ENCODE peak calls at places on chromosomes 6 and 20, in eight cellular contexts. One of them, this sample, is unnamed.

GRCh38 chr6:46451343-46451742 is 39.9 kb downstream of the RCAN2 start:
- DNase-seq in ascending aorta: no peak
- DNase-seq in pancreas: no peak
- DNase-seq in upper lobe of right lung: no peak
- DNase-seq in A549: no peak
- DNase-seq in SJSA1: no peak
- DNase-seq in transverse colon: no peak
- DNase-seq in adipocyte: peak
- DNase-seq in this sample: no peak

GRCh38 chr20:15176929-15177328 is 839.5 kb upstream of the FLRT3 start:
- DNase-seq in ascending aorta: no peak
- DNase-seq in pancreas: no peak
- DNase-seq in upper lobe of right lung: no peak
- DNase-seq in A549: no peak
- DNase-seq in SJSA1: no peak
- DNase-seq in transverse colon: no peak
- DNase-seq in adipocyte: no peak
- DNase-seq in this sample: no peak

GRCh38 chr6:121691126-121691540 is 255.7 kb downstream of the GJA1 start:
- DNase-seq in ascending aorta: no peak
- DNase-seq in pancreas: no peak
- DNase-seq in upper lobe of right lung: no peak
- DNase-seq in A549: peak
- DNase-seq in SJSA1: no peak
- DNase-seq in transverse colon: no peak
- DNase-seq in adipocyte: peak
- DNase-seq in this sample: no peak

GRCh38 chr6:43763133-43763797 is 6.7 kb upstream of the VEGFA start:
- DNase-seq in ascending aorta: no peak
- DNase-seq in pancreas: no peak
- DNase-seq in upper lobe of right lung: peak
- DNase-seq in A549: no peak
- DNase-seq in SJSA1: no peak
- DNase-seq in transverse colon: no peak
- DNase-seq in adipocyte: no peak
- DNase-seq in this sample: no peak

GRCh38 chr6:159727717-159728440 is 573 bp downstream of the WTAP start:
- DNase-seq in ascending aorta: no peak
- DNase-seq in pancreas: no peak
- DNase-seq in upper lobe of right lung: no peak
- DNase-seq in A549: no peak
- DNase-seq in SJSA1: no peak
- DNase-seq in transverse colon: no peak
- DNase-seq in adipocyte: peak
- DNase-seq in this sample: no peak

GRCh38 chr6:131524695-131525336 is 48.2 kb upstream of the ARG1 start:
- DNase-seq in ascending aorta: no peak
- DNase-seq in pancreas: no peak
- DNase-seq in upper lobe of right lung: no peak
- DNase-seq in A549: no peak
- DNase-seq in SJSA1: no peak
- DNase-seq in transverse colon: no peak
- DNase-seq in adipocyte: no peak
- DNase-seq in this sample: no peak

GRCh38 chr20:16729080-16729479 is 746 bp upstream of the SNRPB2 start:
- DNase-seq in ascending aorta: no peak
- DNase-seq in pancreas: no peak
- DNase-seq in upper lobe of right lung: no peak
- DNase-seq in A549: no peak
- DNase-seq in SJSA1: no peak
- DNase-seq in transverse colon: no peak
- DNase-seq in adipocyte: no peak
- DNase-seq in this sample: no peak

GRCh38 chr20:61436674-61437279 is 184.7 kb downstream of the CDH4 start:
- DNase-seq in ascending aorta: no peak
- DNase-seq in pancreas: no peak
- DNase-seq in upper lobe of right lung: peak
- DNase-seq in A549: peak
- DNase-seq in SJSA1: peak
- DNase-seq in transverse colon: no peak
- DNase-seq in adipocyte: no peak
- DNase-seq in this sample: no peak

GRCh38 chr20:41437836-41438235 is 71.2 kb upstream of the EMILIN3 start:
- DNase-seq in ascending aorta: no peak
- DNase-seq in pancreas: no peak
- DNase-seq in upper lobe of right lung: no peak
- DNase-seq in A549: no peak
- DNase-seq in SJSA1: no peak
- DNase-seq in transverse colon: no peak
- DNase-seq in adipocyte: no peak
- DNase-seq in this sample: no peak

GRCh38 chr6:147279423-147279822 is 75.2 kb downstream of the STXBP5 start:
- DNase-seq in ascending aorta: no peak
- DNase-seq in pancreas: no peak
- DNase-seq in upper lobe of right lung: no peak
- DNase-seq in A549: no peak
- DNase-seq in SJSA1: no peak
- DNase-seq in transverse colon: no peak
- DNase-seq in adipocyte: peak
- DNase-seq in this sample: no peak

GRCh38 chr6:9482030-9482731 is 932.7 kb downstream of the TFAP2A start:
- DNase-seq in ascending aorta: no peak
- DNase-seq in pancreas: no peak
- DNase-seq in upper lobe of right lung: no peak
- DNase-seq in A549: peak
- DNase-seq in SJSA1: peak
- DNase-seq in transverse colon: no peak
- DNase-seq in adipocyte: peak
- DNase-seq in this sample: no peak

GRCh38 chr6:43767553-43768505 is 2.2 kb upstream of the VEGFA start:
- DNase-seq in ascending aorta: no peak
- DNase-seq in pancreas: no peak
- DNase-seq in upper lobe of right lung: no peak
- DNase-seq in A549: no peak
- DNase-seq in SJSA1: no peak
- DNase-seq in transverse colon: no peak
- DNase-seq in adipocyte: no peak
- DNase-seq in this sample: no peak

GRCh38 chr6:108621117-108621516 is 60.4 kb downstream of the FOXO3 start:
- DNase-seq in ascending aorta: peak
- DNase-seq in pancreas: no peak
- DNase-seq in upper lobe of right lung: no peak
- DNase-seq in A549: no peak
- DNase-seq in SJSA1: no peak
- DNase-seq in transverse colon: peak
- DNase-seq in adipocyte: peak
- DNase-seq in this sample: no peak

GRCh38 chr20:20318318-20319161 is 49.4 kb upstream of the INSM1 start:
- DNase-seq in ascending aorta: no peak
- DNase-seq in pancreas: no peak
- DNase-seq in upper lobe of right lung: no peak
- DNase-seq in A549: no peak
- DNase-seq in SJSA1: no peak
- DNase-seq in transverse colon: no peak
- DNase-seq in adipocyte: no peak
- DNase-seq in this sample: no peak

GRCh38 chr6:111759836-111760785 is 113.1 kb downstream of the FYN start:
- DNase-seq in ascending aorta: no peak
- DNase-seq in pancreas: no peak
- DNase-seq in upper lobe of right lung: no peak
- DNase-seq in A549: no peak
- DNase-seq in SJSA1: peak
- DNase-seq in transverse colon: no peak
- DNase-seq in adipocyte: peak
- DNase-seq in this sample: no peak

GRCh38 chr20:59004763-59005522 is 2.1 kb downstream of the CTSZ start:
- DNase-seq in ascending aorta: no peak
- DNase-seq in pancreas: no peak
- DNase-seq in upper lobe of right lung: peak
- DNase-seq in A549: no peak
- DNase-seq in SJSA1: no peak
- DNase-seq in transverse colon: peak
- DNase-seq in adipocyte: no peak
- DNase-seq in this sample: peak

GRCh38 chr6:27214126-27214601 is 33.3 kb upstream of the PRSS16 start:
- DNase-seq in ascending aorta: no peak
- DNase-seq in pancreas: no peak
- DNase-seq in upper lobe of right lung: no peak
- DNase-seq in A549: peak
- DNase-seq in SJSA1: no peak
- DNase-seq in transverse colon: no peak
- DNase-seq in adipocyte: peak
- DNase-seq in this sample: no peak

GRCh38 chr6:296151-297122 is 4.2 kb downstream of the DUSP22 start:
- DNase-seq in ascending aorta: no peak
- DNase-seq in pancreas: no peak
- DNase-seq in upper lobe of right lung: peak
- DNase-seq in A549: no peak
- DNase-seq in SJSA1: peak
- DNase-seq in transverse colon: peak
- DNase-seq in adipocyte: no peak
- DNase-seq in this sample: no peak

GRCh38 chr6:108966855-108967755 is 118.9 kb downstream of the ARMC2 start:
- DNase-seq in ascending aorta: peak
- DNase-seq in pancreas: no peak
- DNase-seq in upper lobe of right lung: no peak
- DNase-seq in A549: no peak
- DNase-seq in SJSA1: peak
- DNase-seq in transverse colon: no peak
- DNase-seq in adipocyte: peak
- DNase-seq in this sample: no peak

GRCh38 chr6:163209005-163209404 is 205.5 kb upstream of the QKI start:
- DNase-seq in ascending aorta: no peak
- DNase-seq in pancreas: no peak
- DNase-seq in upper lobe of right lung: no peak
- DNase-seq in A549: no peak
- DNase-seq in SJSA1: no peak
- DNase-seq in transverse colon: no peak
- DNase-seq in adipocyte: no peak
- DNase-seq in this sample: no peak
- H3K4me3 ChIP-seq in ascending aorta: no peak
- H3K4me3 ChIP-seq in pancreas: no peak
- H3K4me3 ChIP-seq in upper lobe of right lung: no peak
- H3K4me3 ChIP-seq in A549: no peak
- H3K4me3 ChIP-seq in SJSA1: no peak
- H3K4me3 ChIP-seq in transverse colon: no peak
- H3K4me3 ChIP-seq in adipocyte: no peak
- H3K4me3 ChIP-seq in this sample: no peak

GRCh38 chr6:34644716-34645115 is 51.9 kb downstream of the ILRUN start:
- DNase-seq in ascending aorta: no peak
- DNase-seq in pancreas: no peak
- DNase-seq in upper lobe of right lung: no peak
- DNase-seq in A549: no peak
- DNase-seq in SJSA1: no peak
- DNase-seq in transverse colon: no peak
- DNase-seq in adipocyte: no peak
- DNase-seq in this sample: no peak

GRCh38 chr6:34633256-34633655 is 63.3 kb downstream of the ILRUN start:
- DNase-seq in ascending aorta: no peak
- DNase-seq in pancreas: no peak
- DNase-seq in upper lobe of right lung: no peak
- DNase-seq in A549: no peak
- DNase-seq in SJSA1: no peak
- DNase-seq in transverse colon: no peak
- DNase-seq in adipocyte: no peak
- DNase-seq in this sample: no peak

GRCh38 chr6:34633785-34634184 is 62.8 kb downstream of the ILRUN start:
- DNase-seq in ascending aorta: no peak
- DNase-seq in pancreas: no peak
- DNase-seq in upper lobe of right lung: no peak
- DNase-seq in A549: no peak
- DNase-seq in SJSA1: no peak
- DNase-seq in transverse colon: no peak
- DNase-seq in adipocyte: no peak
- DNase-seq in this sample: no peak

GRCh38 chr6:34642427-34642826 is 54.1 kb downstream of the ILRUN start:
- DNase-seq in ascending aorta: no peak
- DNase-seq in pancreas: no peak
- DNase-seq in upper lobe of right lung: no peak
- DNase-seq in A549: no peak
- DNase-seq in SJSA1: no peak
- DNase-seq in transverse colon: no peak
- DNase-seq in adipocyte: no peak
- DNase-seq in this sample: no peak

GRCh38 chr6:34638834-34639736 is 57.5 kb downstream of the ILRUN start:
- DNase-seq in ascending aorta: no peak
- DNase-seq in pancreas: no peak
- DNase-seq in upper lobe of right lung: no peak
- DNase-seq in A549: no peak
- DNase-seq in SJSA1: no peak
- DNase-seq in transverse colon: no peak
- DNase-seq in adipocyte: no peak
- DNase-seq in this sample: no peak
- H3K4me3 ChIP-seq in ascending aorta: no peak
- H3K4me3 ChIP-seq in pancreas: no peak
- H3K4me3 ChIP-seq in upper lobe of right lung: no peak
- H3K4me3 ChIP-seq in A549: no peak
- H3K4me3 ChIP-seq in SJSA1: no peak
- H3K4me3 ChIP-seq in transverse colon: no peak
- H3K4me3 ChIP-seq in adipocyte: no peak
- H3K4me3 ChIP-seq in this sample: no peak

GRCh38 chr6:1620504-1621327 is 11.0 kb downstream of the FOXC1 start:
- DNase-seq in ascending aorta: no peak
- DNase-seq in pancreas: no peak
- DNase-seq in upper lobe of right lung: no peak
- DNase-seq in A549: no peak
- DNase-seq in SJSA1: no peak
- DNase-seq in transverse colon: no peak
- DNase-seq in adipocyte: no peak
- DNase-seq in this sample: no peak
- H3K4me3 ChIP-seq in ascending aorta: peak
- H3K4me3 ChIP-seq in pancreas: no peak
- H3K4me3 ChIP-seq in upper lobe of right lung: no peak
- H3K4me3 ChIP-seq in A549: no peak
- H3K4me3 ChIP-seq in SJSA1: no peak
- H3K4me3 ChIP-seq in transverse colon: no peak
- H3K4me3 ChIP-seq in adipocyte: no peak
- H3K4me3 ChIP-seq in this sample: no peak

GRCh38 chr20:4261333-4262284 is 246.3 kb upstream of the RNF24 start:
- DNase-seq in ascending aorta: no peak
- DNase-seq in pancreas: no peak
- DNase-seq in upper lobe of right lung: no peak
- DNase-seq in A549: no peak
- DNase-seq in SJSA1: no peak
- DNase-seq in transverse colon: no peak
- DNase-seq in adipocyte: peak
- DNase-seq in this sample: no peak

GRCh38 chr20:4260102-4260501 is 244.7 kb upstream of the RNF24 start:
- DNase-seq in ascending aorta: no peak
- DNase-seq in pancreas: no peak
- DNase-seq in upper lobe of right lung: no peak
- DNase-seq in A549: no peak
- DNase-seq in SJSA1: no peak
- DNase-seq in transverse colon: no peak
- DNase-seq in adipocyte: no peak
- DNase-seq in this sample: no peak

GRCh38 chr20:4267242-4267641 is 251.9 kb upstream of the RNF24 start:
- DNase-seq in ascending aorta: no peak
- DNase-seq in pancreas: no peak
- DNase-seq in upper lobe of right lung: no peak
- DNase-seq in A549: no peak
- DNase-seq in SJSA1: no peak
- DNase-seq in transverse colon: no peak
- DNase-seq in adipocyte: no peak
- DNase-seq in this sample: no peak

GRCh38 chr20:4266183-4266582 is 250.8 kb upstream of the RNF24 start:
- DNase-seq in ascending aorta: no peak
- DNase-seq in pancreas: no peak
- DNase-seq in upper lobe of right lung: no peak
- DNase-seq in A549: no peak
- DNase-seq in SJSA1: no peak
- DNase-seq in transverse colon: no peak
- DNase-seq in adipocyte: no peak
- DNase-seq in this sample: no peak

GRCh38 chr20:4263011-4263410 is 247.7 kb upstream of the RNF24 start:
- DNase-seq in ascending aorta: no peak
- DNase-seq in pancreas: no peak
- DNase-seq in upper lobe of right lung: no peak
- DNase-seq in A549: no peak
- DNase-seq in SJSA1: no peak
- DNase-seq in transverse colon: no peak
- DNase-seq in adipocyte: no peak
- DNase-seq in this sample: no peak
- H3K4me3 ChIP-seq in ascending aorta: no peak
- H3K4me3 ChIP-seq in pancreas: no peak
- H3K4me3 ChIP-seq in upper lobe of right lung: no peak
- H3K4me3 ChIP-seq in A549: no peak
- H3K4me3 ChIP-seq in SJSA1: no peak
- H3K4me3 ChIP-seq in transverse colon: no peak
- H3K4me3 ChIP-seq in adipocyte: no peak
- H3K4me3 ChIP-seq in this sample: no peak